ENCODE peak calls at places on chromosomes 7 and 10, in four cellular contexts. Q, I, P and C are unnamed samples.

GRCh38 chr7:20532841-20533240 is 82.6 kb upstream of the ABCB5 start:
- DNase-seq in Q (no peak), I (no peak), P (no peak), C (no peak)

GRCh38 chr10:125041856-125042506 is 100.1 kb downstream of the ZRANB1 start:
- DNase-seq in P (no peak), I (no peak), Q (no peak), C (no peak)

GRCh38 chr10:124670849-124671248 is 73.3 kb downstream of the FAM53B start:
- DNase-seq in I (no peak), Q (no peak), P (no peak), C (peak; percentile 7)

GRCh38 chr7:114342431-114343181 is 72.0 kb upstream of the FOXP2 start:
- DNase-seq in I (no peak), P (no peak), Q (no peak), C (no peak)

GRCh38 chr7:142298631-142299030 is 40.8 kb upstream of the PRSS58 start:
- DNase-seq in Q (no peak), P (no peak), I (no peak), C (no peak)

GRCh38 chr10:17833656-17834055 is 24.5 kb downstream of the MRC1 start:
- DNase-seq in Q (no peak), I (no peak), P (no peak), C (no peak)

GRCh38 chr7:73515184-73515583 is 6.9 kb downstream of the BAZ1B start:
- DNase-seq in Q (no peak), I (no peak), P (no peak), C (no peak)

GRCh38 chr7:141071855-141072547 is 1.9 kb upstream of the TMEM178B start:
- DNase-seq in P (no peak), I (no peak), Q (no peak), C (peak; percentile 81)

GRCh38 chr10:16950686-16951681 is 133.8 kb upstream of the RSU1 start:
- DNase-seq in Q (peak; percentile 66), P (no peak), I (no peak), C (no peak)

GRCh38 chr7:18497082-18497481 is 1.5 kb downstream of the HDAC9 start:
- DNase-seq in Q (no peak), P (no peak), I (no peak), C (no peak)

GRCh38 chr7:75915416-75916156 is 631 bp downstream of the POR start:
- DNase-seq in Q (peak; percentile 22), I (no peak), P (no peak), C (no peak)

GRCh38 chr7:124940306-124940705 is 10.7 kb upstream of the POT1 start:
- DNase-seq in I (no peak), Q (peak; percentile 9), P (no peak), C (no peak)

GRCh38 chr7:43565786-43566185 is 17.1 kb upstream of the STK17A start:
- DNase-seq in Q (peak; percentile 37), I (no peak), P (no peak), C (no peak)

GRCh38 chr10:90175161-90175681 is 473.8 kb downstream of the KIF20B start:
- DNase-seq in I (no peak), P (no peak), Q (no peak), C (no peak)

GRCh38 chr7:117259626-117260025 is 63.2 kb downstream of the WNT2 start:
- DNase-seq in I (no peak), P (no peak), Q (peak; percentile 53), C (no peak)

GRCh38 chr10:69360485-69361302 is 56.0 kb downstream of the TACR2 start:
- DNase-seq in I (no peak), Q (peak; percentile 93), P (no peak), C (no peak)

GRCh38 chr10:106401161-106401560 is 763.3 kb downstream of the SORCS1 start:
- DNase-seq in Q (peak; percentile 40), P (no peak), I (no peak), C (no peak)

GRCh38 chr10:90964781-90965462 is 44.0 kb upstream of the ANKRD1 start:
- DNase-seq in P (no peak), I (no peak), Q (no peak), C (no peak)

GRCh38 chr7:3336042-3336665 is 35.1 kb downstream of the SDK1 start:
- DNase-seq in I (no peak), Q (no peak), P (no peak), C (no peak)

GRCh38 chr7:134460000-134460399 is 1.1 kb upstream of the AKR1B1 start:
- DNase-seq in Q (peak; percentile 59), P (no peak), I (no peak), C (no peak)